ENCODE peak calls at places on chromosome 17, in four cellular contexts. One of them, this sample, is unnamed.

GRCh38 chr17:18246880-18247612 is 11.5 kb downstream of the FLII start:
- DNase-seq in IMR-90: peak; percentile 8
- DNase-seq in H1: peak; percentile 83
- DNase-seq in mesendoderm: peak; percentile 94
- DNase-seq in this sample: peak; percentile 99

GRCh38 chr17:18261146-18261515 is 669 bp downstream of the MIEF2 start:
- DNase-seq in H1: no peak
- DNase-seq in IMR-90: peak; percentile 44
- DNase-seq in mesendoderm: peak; percentile 67
- DNase-seq in this sample: peak; percentile 68

GRCh38 chr17:3827124-3827773 is 18.8 kb downstream of the NCBP3 start:
- DNase-seq in mesendoderm: peak; percentile 80
- DNase-seq in H1: no peak
- DNase-seq in IMR-90: peak; percentile 66
- DNase-seq in this sample: peak; percentile 75

GRCh38 chr17:34314279-34314678 is 5.0 kb upstream of the CCL8 start:
- DNase-seq in H1: no peak
- DNase-seq in mesendoderm: no peak
- DNase-seq in IMR-90: peak; percentile 52
- DNase-seq in this sample: no peak

GRCh38 chr17:29004081-29004692 is 1.6 kb downstream of the SEZ6 start:
- DNase-seq in IMR-90: peak; percentile 33
- DNase-seq in mesendoderm: peak; percentile 66
- DNase-seq in H1: no peak
- DNase-seq in this sample: no peak

GRCh38 chr17:40325156-40326013 is 16.4 kb downstream of the RARA start:
- DNase-seq in mesendoderm: no peak
- DNase-seq in IMR-90: no peak
- DNase-seq in H1: no peak
- DNase-seq in this sample: no peak

GRCh38 chr17:31722251-31723056 is 136.6 kb downstream of the COPRS start:
- DNase-seq in IMR-90: peak; percentile 70
- DNase-seq in H1: no peak
- DNase-seq in mesendoderm: no peak
- DNase-seq in this sample: no peak

GRCh38 chr17:65660947-65661346 is 99.5 kb upstream of the AXIN2 start:
- DNase-seq in H1: no peak
- DNase-seq in IMR-90: peak; percentile 70
- DNase-seq in mesendoderm: no peak
- DNase-seq in this sample: no peak

GRCh38 chr17:31452561-31453110 is 61.2 kb downstream of the RAB11FIP4 start:
- DNase-seq in H1: no peak
- DNase-seq in IMR-90: no peak
- DNase-seq in mesendoderm: peak; percentile 53
- DNase-seq in this sample: no peak

GRCh38 chr17:38608648-38609047 is 2.9 kb upstream of the SRCIN1 start:
- DNase-seq in IMR-90: no peak
- DNase-seq in mesendoderm: no peak
- DNase-seq in H1: no peak
- DNase-seq in this sample: peak; percentile 69

GRCh38 chr17:34222732-34223486 is 32.2 kb upstream of the CCL2 start:
- DNase-seq in mesendoderm: peak; percentile 46
- DNase-seq in H1: no peak
- DNase-seq in IMR-90: no peak
- DNase-seq in this sample: no peak

GRCh38 chr17:30323262-30323894 is 10.5 kb downstream of the TMIGD1 start:
- DNase-seq in IMR-90: no peak
- DNase-seq in mesendoderm: no peak
- DNase-seq in H1: no peak
- DNase-seq in this sample: no peak

GRCh38 chr17:45666046-45666600 is 118.0 kb upstream of the CRHR1 start:
- DNase-seq in H1: no peak
- DNase-seq in mesendoderm: no peak
- DNase-seq in IMR-90: no peak
- DNase-seq in this sample: no peak

GRCh38 chr17:75475851-75476250 is 19.4 kb downstream of the TMEM94 start:
- DNase-seq in mesendoderm: no peak
- DNase-seq in H1: no peak
- DNase-seq in IMR-90: peak; percentile 18
- DNase-seq in this sample: no peak

GRCh38 chr17:74736423-74737298 is at the start of gene RAB37:
- DNase-seq in mesendoderm: peak; percentile 86
- DNase-seq in H1: no peak
- DNase-seq in IMR-90: no peak
- DNase-seq in this sample: peak; percentile 94

GRCh38 chr17:82231562-82232321 is 2.9 kb downstream of the SLC16A3 start:
- DNase-seq in IMR-90: peak; percentile 40
- DNase-seq in H1: no peak
- DNase-seq in mesendoderm: peak; percentile 87
- DNase-seq in this sample: peak; percentile 90

GRCh38 chr17:82013772-82014321 is 8.8 kb downstream of the CENPX start:
- DNase-seq in H1: no peak
- DNase-seq in mesendoderm: no peak
- DNase-seq in IMR-90: no peak
- DNase-seq in this sample: no peak

GRCh38 chr17:81809556-81809998 is 5.6 kb downstream of the GCGR start:
- DNase-seq in mesendoderm: no peak
- DNase-seq in H1: no peak
- DNase-seq in IMR-90: no peak
- DNase-seq in this sample: no peak

GRCh38 chr17:72008236-72008874 is 112.5 kb upstream of the SOX9 start:
- DNase-seq in IMR-90: peak; percentile 55
- DNase-seq in mesendoderm: no peak
- DNase-seq in H1: no peak
- DNase-seq in this sample: no peak

GRCh38 chr17:15900871-15901270 is 44.1 kb upstream of the ADORA2B start:
- DNase-seq in mesendoderm: no peak
- DNase-seq in H1: no peak
- DNase-seq in IMR-90: no peak
- DNase-seq in this sample: no peak

GRCh38 chr17:9209347-9209746 is 188.0 kb downstream of the NTN1 start:
- DNase-seq in mesendoderm: no peak
- DNase-seq in H1: no peak
- DNase-seq in IMR-90: no peak
- DNase-seq in this sample: peak; percentile 27

GRCh38 chr17:74394977-74395376 is 27.7 kb downstream of the GPR142 start:
- DNase-seq in IMR-90: no peak
- DNase-seq in H1: no peak
- DNase-seq in mesendoderm: no peak
- DNase-seq in this sample: no peak

GRCh38 chr17:67830440-67830839 is 5.1 kb downstream of the BPTF start:
- DNase-seq in H1: no peak
- DNase-seq in mesendoderm: peak; percentile 64
- DNase-seq in IMR-90: no peak
- DNase-seq in this sample: peak; percentile 50

GRCh38 chr17:33785281-33785680 is 469.8 kb upstream of the CCL2 start:
- DNase-seq in mesendoderm: no peak
- DNase-seq in H1: no peak
- DNase-seq in IMR-90: no peak
- DNase-seq in this sample: no peak

GRCh38 chr17:29149431-29150064 is 30.6 kb downstream of the MYO18A start:
- DNase-seq in mesendoderm: no peak
- DNase-seq in H1: no peak
- DNase-seq in IMR-90: peak; percentile 36
- DNase-seq in this sample: peak; percentile 61

GRCh38 chr17:32929288-32929574 is 1.3 kb downstream of the TMEM98 start:
- DNase-seq in mesendoderm: peak; percentile 55
- DNase-seq in H1: no peak
- DNase-seq in IMR-90: peak; percentile 10
- DNase-seq in this sample: no peak

GRCh38 chr17:46158323-46159296 is 34.6 kb downstream of the KANSL1 start:
- DNase-seq in mesendoderm: no peak
- DNase-seq in IMR-90: no peak
- DNase-seq in H1: no peak
- DNase-seq in this sample: peak; percentile 43

GRCh38 chr17:2959371-2960130 is 103.9 kb downstream of the OR1D5 start:
- DNase-seq in mesendoderm: no peak
- DNase-seq in H1: no peak
- DNase-seq in IMR-90: no peak
- DNase-seq in this sample: peak; percentile 32

GRCh38 chr17:13413001-13413400 is 188.7 kb downstream of the HS3ST3A1 start:
- DNase-seq in H1: no peak
- DNase-seq in IMR-90: peak; percentile 25
- DNase-seq in mesendoderm: no peak
- DNase-seq in this sample: no peak

GRCh38 chr17:27496005-27496404 is 39.8 kb downstream of the KSR1 start:
- DNase-seq in mesendoderm: no peak
- DNase-seq in IMR-90: no peak
- DNase-seq in H1: no peak
- DNase-seq in this sample: no peak

GRCh38 chr17:45341389-45342158 is 24.8 kb upstream of the MAP3K14 start:
- DNase-seq in mesendoderm: peak; percentile 97
- DNase-seq in IMR-90: peak; percentile 85
- DNase-seq in H1: no peak
- DNase-seq in this sample: peak; percentile 98

DNA sequence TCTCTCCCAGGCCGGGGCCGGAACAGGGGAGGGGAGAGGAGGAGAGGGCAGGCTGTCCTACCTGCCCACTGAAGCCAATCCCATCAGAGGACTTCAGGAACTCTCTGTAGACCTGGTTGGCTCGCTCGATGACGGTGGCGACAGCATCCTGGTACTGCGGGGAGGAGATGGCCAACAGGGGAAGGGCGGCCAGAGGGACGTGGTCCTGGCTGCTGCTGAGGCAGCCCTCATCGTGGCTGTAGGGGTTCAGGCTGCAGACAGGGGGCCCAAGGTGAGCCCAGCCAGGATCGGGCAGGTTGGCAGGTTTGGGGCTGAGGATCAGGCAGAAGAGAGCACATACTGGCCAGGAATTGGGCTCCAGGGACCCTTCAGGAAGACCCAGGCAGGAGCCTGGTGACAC is 34.2 kb downstream of the PIMREG start:
- DNase-seq in mesendoderm: no peak
- DNase-seq in IMR-90: no peak
- DNase-seq in H1: no peak
- DNase-seq in this sample: no peak
- H2BK15ac ChIP-seq in mesendoderm: no peak overlapping the region
- H2BK15ac ChIP-seq in IMR-90: no peak overlapping the region
- H2BK15ac ChIP-seq in H1: no peak overlapping the region
- H2BK15ac ChIP-seq in this sample: no peak overlapping the region

GRCh38 chr17:47727704-47728036 is 5.4 kb upstream of the TBX21 start:
- DNase-seq in IMR-90: no peak
- DNase-seq in mesendoderm: no peak
- DNase-seq in H1: no peak
- DNase-seq in this sample: no peak

GRCh38 chr17:47728214-47728877 is 4.7 kb upstream of the TBX21 start:
- DNase-seq in mesendoderm: no peak
- DNase-seq in H1: no peak
- DNase-seq in IMR-90: no peak
- DNase-seq in this sample: no peak

GRCh38 chr17:47731396-47731795 is 1.6 kb upstream of the TBX21 start:
- DNase-seq in mesendoderm: no peak
- DNase-seq in H1: no peak
- DNase-seq in IMR-90: no peak
- DNase-seq in this sample: peak; percentile 21

GRCh38 chr17:47730681-47731080 is 2.4 kb upstream of the TBX21 start:
- DNase-seq in mesendoderm: no peak
- DNase-seq in H1: no peak
- DNase-seq in IMR-90: no peak
- DNase-seq in this sample: peak; percentile 17

GRCh38 chr17:47729486-47729885 is 3.5 kb upstream of the TBX21 start:
- DNase-seq in mesendoderm: no peak
- DNase-seq in H1: no peak
- DNase-seq in IMR-90: no peak
- DNase-seq in this sample: peak; percentile 17
- H3K56ac ChIP-seq in mesendoderm: no peak overlapping the region
- H3K56ac ChIP-seq in H1: no peak overlapping the region
- H3K56ac ChIP-seq in IMR-90: no peak overlapping the region
- H3K56ac ChIP-seq in this sample: no peak overlapping the region

GRCh38 chr17:36861531-36861930 is 75.7 kb upstream of the LHX1 start:
- DNase-seq in mesendoderm: no peak
- DNase-seq in IMR-90: no peak
- DNase-seq in H1: no peak
- DNase-seq in this sample: no peak
- H2BK15ac ChIP-seq in mesendoderm: no peak overlapping the region
- H2BK15ac ChIP-seq in IMR-90: no peak overlapping the region
- H2BK15ac ChIP-seq in H1: peak overlapping the region; percentile 61
- H2BK15ac ChIP-seq in this sample: no peak overlapping the region

GRCh38 chr17:79491006-79491405 is 119.8 kb downstream of the RBFOX3 start:
- DNase-seq in H1: no peak
- DNase-seq in mesendoderm: no peak
- DNase-seq in IMR-90: no peak
- DNase-seq in this sample: no peak
- H3K56ac ChIP-seq in H1: no peak overlapping the region
- H3K56ac ChIP-seq in mesendoderm: no peak overlapping the region
- H3K56ac ChIP-seq in IMR-90: no peak overlapping the region
- H3K56ac ChIP-seq in this sample: no peak overlapping the region

GRCh38 chr17:48795444-48796162 is 21.4 kb downstream of the TTLL6 start:
- DNase-seq in mesendoderm: peak; percentile 34
- DNase-seq in IMR-90: peak; percentile 81
- DNase-seq in H1: no peak
- DNase-seq in this sample: no peak
- H2BK15ac ChIP-seq in mesendoderm: no peak overlapping the region
- H2BK15ac ChIP-seq in IMR-90: peak overlapping the region; percentile 71
- H2BK15ac ChIP-seq in H1: no peak overlapping the region
- H2BK15ac ChIP-seq in this sample: no peak overlapping the region

DNA sequence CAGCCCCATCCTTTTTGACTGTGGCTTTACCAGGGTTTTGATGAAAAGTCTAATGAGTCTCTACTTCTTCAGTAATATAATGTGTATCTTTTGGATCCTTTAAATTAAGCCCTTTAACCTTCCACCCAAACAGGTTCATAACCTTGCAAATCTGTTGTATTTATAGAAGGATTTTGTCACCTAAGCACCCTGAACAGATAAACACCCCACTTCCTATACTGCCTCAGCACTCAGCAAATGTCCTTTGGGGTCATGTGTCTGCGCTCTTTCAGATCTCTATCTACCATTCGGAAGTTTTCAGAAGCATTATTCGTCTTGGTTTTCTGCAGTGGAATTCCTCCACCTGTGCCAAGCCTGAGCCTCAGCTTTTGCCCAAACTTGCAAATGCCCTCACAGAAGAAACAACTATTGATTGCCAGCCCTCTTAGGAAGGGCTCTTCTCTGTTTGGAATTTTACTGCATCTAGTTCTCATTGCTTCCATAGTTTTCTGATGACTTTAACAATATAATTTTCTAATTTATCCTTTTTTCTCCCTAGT is 214.8 kb upstream of the KCNJ16 start:
- DNase-seq in mesendoderm: no peak
- DNase-seq in H1: no peak
- DNase-seq in IMR-90: no peak
- DNase-seq in this sample: no peak
- H3K56ac ChIP-seq in mesendoderm: no peak overlapping the region
- H3K56ac ChIP-seq in H1: no peak overlapping the region
- H3K56ac ChIP-seq in IMR-90: no peak overlapping the region
- H3K56ac ChIP-seq in this sample: no peak overlapping the region

This sample was measured in H9.